ENCODE peak calls at places on chromosome 12, in ten cellular contexts. Q, M, W, L, T, G, A, Z, Y and R are unnamed samples.
A peak's percentile ranks its signal among the peaks of the same experiment; 100 is the strongest.

GRCh38 chr12:14153803-14154202 is 172.4 kb upstream of the GRIN2B start:
- DNase-seq in Y (no peak), Z (no peak), T (no peak), M (no peak), Q (no peak), L (no peak), A (no peak), W (no peak), G (no peak), R (no peak)

GRCh38 chr12:102474438-102475064 is 5.8 kb downstream of the IGF1 start:
- DNase-seq in L (no peak), M (no peak), A (no peak), Y (no peak), Z (peak; percentile 29), Q (peak; percentile 89), G (no peak), W (peak; percentile 59), T (no peak), R (no peak)

GRCh38 chr12:40801861-40802260 is 109.6 kb downstream of the CNTN1 start:
- DNase-seq in W (no peak), A (no peak), G (no peak), Y (no peak), T (no peak), Z (no peak), M (no peak), Q (no peak), L (no peak), R (no peak)

GRCh38 chr12:26935636-26936378 is 2.0 kb downstream of the INTS13 start:
- DNase-seq in Y (no peak), G (no peak), Z (no peak), A (no peak), T (no peak), M (no peak), L (no peak), W (no peak), Q (no peak), R (no peak)

GRCh38 chr12:90211017-90211416 is 502.4 kb upstream of the ATP2B1 start:
- DNase-seq in T (no peak), Y (no peak), Z (peak; percentile 19), Q (peak; percentile 87), L (no peak), W (no peak), A (no peak), M (no peak), G (no peak), R (no peak)

GRCh38 chr12:95201056-95201670 is 16.1 kb downstream of the FGD6 start:
- DNase-seq in Q (peak; percentile 71), M (no peak), Y (no peak), T (no peak), L (no peak), Z (no peak), A (no peak), W (no peak), G (no peak), R (no peak)

GRCh38 chr12:75853621-75854020 is 178.0 kb downstream of the PHLDA1 start:
- DNase-seq in G (no peak), T (no peak), M (no peak), L (no peak), Q (no peak), W (no peak), A (no peak), Y (no peak), Z (no peak), R (no peak)

GRCh38 chr12:105920161-105920684 is 218.5 kb downstream of the NUAK1 start:
- DNase-seq in T (peak; percentile 18), Y (peak; percentile 32), L (no peak), G (peak; percentile 51), M (no peak), W (no peak), A (peak; percentile 67), Z (peak; percentile 13), Q (peak; percentile 66), R (no peak)

GRCh38 chr12:32535260-32535999 is 136.1 kb downstream of the FGD4 start:
- DNase-seq in Y (peak; percentile 85), Z (peak; percentile 56), L (peak; percentile 88), W (no peak), T (peak; percentile 87), A (peak; percentile 87), G (peak; percentile 90), Q (peak; percentile 74), M (no peak), R (peak; percentile 83)

GRCh38 chr12:14766649-14767215 is 36.5 kb downstream of the WBP11 start:
- DNase-seq in G (no peak), T (no peak), W (no peak), Q (no peak), A (no peak), Z (no peak), Y (no peak), M (no peak), L (no peak), R (no peak)

GRCh38 chr12:575948-576612 is 87.2 kb downstream of the NINJ2 start:
- DNase-seq in W (peak; percentile 85), M (peak; percentile 81), Y (peak; percentile 87), L (peak; percentile 91), Z (peak; percentile 86), A (peak; percentile 83), Q (peak; percentile 41), T (peak; percentile 69), G (peak; percentile 92), R (peak; percentile 89)

GRCh38 chr12:32877670-32878459 is 18.7 kb downstream of the PKP2 start:
- DNase-seq in T (peak; percentile 48), Q (no peak), A (peak; percentile 44), M (no peak), L (no peak), Z (no peak), W (no peak), G (peak; percentile 87), Y (peak; percentile 80), R (no peak)

GRCh38 chr12:95851609-95852008 is 7.1 kb upstream of the SNRPF start:
- DNase-seq in T (no peak), Q (no peak), M (no peak), G (no peak), W (no peak), Z (no peak), L (no peak), A (no peak), Y (no peak), R (no peak)

GRCh38 chr12:129807101-129807500 is 96.7 kb downstream of the TMEM132D start:
- DNase-seq in A (no peak), M (no peak), Y (no peak), L (no peak), Z (no peak), T (no peak), G (no peak), W (no peak), Q (no peak), R (no peak)

GRCh38 chr12:125203145-125203765 is 138.0 kb downstream of the AACS start:
- DNase-seq in W (peak; percentile 29), Y (no peak), T (no peak), G (no peak), L (no peak), A (no peak), Z (no peak), M (no peak), Q (no peak), R (no peak)

GRCh38 chr12:132465269-132466190 is 24.4 kb upstream of the FBRSL1 start:
- DNase-seq in W (no peak), Z (peak; percentile 45), A (no peak), T (no peak), M (no peak), G (peak; percentile 48), Q (no peak), Y (no peak), L (no peak), R (no peak)

GRCh38 chr12:32134144-32134888 is 27.7 kb downstream of the BICD1 start:
- DNase-seq in G (no peak), W (no peak), Y (no peak), Z (no peak), Q (peak; percentile 94), M (peak; percentile 16), A (no peak), L (no peak), T (no peak), R (no peak)

DNA sequence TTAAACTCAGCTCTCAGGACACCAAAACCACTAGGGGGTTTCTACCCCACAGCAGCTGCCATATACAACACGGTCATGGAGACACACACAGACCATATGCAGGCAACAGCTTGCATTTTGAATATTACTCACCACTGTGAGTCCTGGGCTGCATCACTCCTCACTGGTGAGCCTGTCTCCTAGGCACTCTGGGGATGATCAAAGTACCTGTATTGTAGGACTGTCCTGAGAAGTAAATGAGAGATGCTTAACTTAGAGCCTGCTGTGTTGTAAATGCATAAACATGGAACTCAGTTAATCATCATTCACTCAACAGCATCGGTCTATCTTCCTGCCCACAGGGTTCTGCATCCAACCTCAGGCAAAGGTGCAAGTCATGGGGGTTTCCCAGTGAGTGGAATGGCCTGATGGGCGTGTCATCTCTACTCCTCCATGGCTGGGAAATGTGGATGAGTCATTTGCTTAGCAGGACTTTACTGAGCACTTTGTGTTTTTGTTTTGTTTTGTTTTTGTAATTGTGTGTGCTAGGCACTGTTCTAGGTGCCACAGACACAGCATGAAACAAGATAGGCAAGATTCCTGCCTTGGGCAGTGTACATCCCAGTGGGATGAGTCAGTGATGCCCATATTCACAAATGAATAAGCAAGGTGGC is 1141.2 kb upstream of the TMEM132C start:
- DNase-seq in Q (peak; percentile 86), W (peak; percentile 81), G (no peak), A (no peak), T (no peak), Z (peak; percentile 74), L (no peak), M (no peak), Y (no peak), R (no peak)
- TF ChIP-seq CTCF in Q (no peak), W (no peak), G (no peak), A (no peak), T (no peak), Z (no peak), L (no peak), M (no peak), Y (no peak), R (no peak)

DNA sequence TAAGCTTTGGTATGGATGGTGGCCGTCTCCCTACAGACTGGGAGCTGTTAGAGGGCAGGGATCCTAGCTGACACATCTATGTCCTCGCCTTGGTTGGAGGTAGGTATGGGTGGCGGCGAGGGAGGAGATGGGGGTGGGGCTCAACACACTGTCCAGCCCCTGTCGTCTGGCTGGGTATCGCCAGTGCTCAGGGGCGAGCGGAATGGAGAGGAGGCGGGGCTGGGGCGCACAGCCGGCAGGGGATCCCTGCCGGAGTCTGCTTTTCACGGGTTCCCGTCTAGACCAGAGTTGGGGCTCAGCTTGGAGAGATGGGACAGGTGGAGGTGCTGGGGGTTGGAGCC is 16.1 kb downstream of the TAMALIN start:
- DNase-seq in T (peak; percentile 31), M (no peak), W (peak; percentile 72), Y (no peak), Z (peak; percentile 56), Q (no peak), A (no peak), G (no peak), L (no peak), R (no peak)
- H3K4me3 ChIP-seq in T (peak overlapping the region; percentile 39), M (peak overlapping the region; percentile 66), W (peak overlapping the region; percentile 45), Y (peak overlapping the region; percentile 53), Z (peak overlapping the region; percentile 45), Q (no peak overlapping the region), A (peak overlapping the region; percentile 64), G (peak overlapping the region; percentile 51), L (peak overlapping the region; percentile 48), R (peak overlapping the region; percentile 63)

GRCh38 chr12:123250471-123251383 is 17.5 kb downstream of the MTRFR start:
- DNase-seq in L (peak; percentile 85), G (peak; percentile 37), Y (no peak), Z (peak; percentile 88), T (no peak), W (peak; percentile 55), Q (no peak), A (no peak), M (no peak), R (peak; percentile 83)
- H3K27ac ChIP-seq in L (peak overlapping the region; percentile 70), G (no peak overlapping the region), Y (no peak overlapping the region), Z (peak overlapping the region; percentile 95), T (peak overlapping the region; percentile 74), W (peak overlapping the region; percentile 62), Q (no peak overlapping the region), A (no peak overlapping the region), M (no peak overlapping the region), R (peak overlapping the region; percentile 68)

GRCh38 chr12:57211791-57212700 is 4.5 kb upstream of the NXPH4 start:
- DNase-seq in A (no peak), M (no peak), W (no peak), Q (no peak), Z (no peak), T (no peak), G (no peak), Y (no peak), L (no peak), R (no peak)
- TF ChIP-seq CTCF in A (no peak), M (no peak), W (peak; percentile 47), Q (no peak), Z (no peak), T (peak; percentile 11), G (no peak), Y (no peak), L (no peak), R (no peak)